ENCODE peak calls at places on chromosomes 12 and 14, in ten cellular contexts. Y, V, F, H, U, Q, G, E, P and T are unnamed samples.
A peak's percentile ranks its signal among the peaks of the same experiment; 100 is the strongest.

GRCh38 chr14:92961567-92961855 is 38.6 kb downstream of the CHGA start:
- DNase-seq in Y (no peak), H (no peak), P (no peak), Q (no peak), E (no peak), V (no peak), U (no peak), G (no peak), F (no peak), T (peak; percentile 36)

GRCh38 chr14:69968151-69968550 is 88.9 kb downstream of the SMOC1 start:
- DNase-seq in G (no peak), F (no peak), E (no peak), P (no peak), Q (no peak), V (no peak), U (no peak), Y (no peak), H (no peak), T (no peak)

GRCh38 chr14:71290960-71291466 is 383.8 kb downstream of the PCNX1 start:
- DNase-seq in P (peak; percentile 83), H (no peak), Y (no peak), U (no peak), Q (no peak), F (no peak), E (no peak), G (no peak), V (peak; percentile 99), T (no peak)

GRCh38 chr12:129394416-129394815 is 509.4 kb downstream of the TMEM132D start:
- DNase-seq in Q (no peak), F (no peak), G (no peak), P (no peak), Y (no peak), U (no peak), H (no peak), E (no peak), V (no peak), T (no peak)

GRCh38 chr14:106844608-106845285 is 1318.4 kb downstream of the TMEM121 start:
- DNase-seq in Y (no peak), Q (peak; percentile 86), H (no peak), E (no peak), U (peak; percentile 40), V (no peak), G (peak; percentile 89), P (peak; percentile 84), F (no peak), T (peak; percentile 76)

GRCh38 chr12:87704374-87704773 is 324.8 kb downstream of the C12orf50 start:
- DNase-seq in Y (no peak), F (no peak), U (no peak), P (no peak), H (no peak), V (peak; percentile 74), E (no peak), G (no peak), Q (no peak), T (no peak)

GRCh38 chr14:74611672-74612345 is at the start of gene LTBP2:
- DNase-seq in E (no peak), P (no peak), H (peak; percentile 77), F (peak; percentile 48), U (no peak), Q (no peak), V (no peak), Y (peak; percentile 50), G (no peak), T (no peak)

GRCh38 chr14:70212752-70213151 is 24.0 kb upstream of the SLC8A3 start:
- DNase-seq in G (no peak), Q (no peak), F (no peak), P (no peak), Y (no peak), H (peak; percentile 51), E (no peak), V (no peak), U (no peak), T (no peak)

GRCh38 chr12:25412735-25413134 is 140.3 kb downstream of the LMNTD1 start:
- DNase-seq in H (no peak), G (no peak), Y (no peak), Q (no peak), P (no peak), U (no peak), V (no peak), F (no peak), E (no peak), T (no peak)

GRCh38 chr14:71684323-71684722 is 247.9 kb upstream of the RGS6 start:
- DNase-seq in P (no peak), H (no peak), F (no peak), U (no peak), G (no peak), Y (no peak), E (no peak), V (no peak), Q (no peak), T (no peak)

GRCh38 chr14:92223027-92223426 is 99.9 kb upstream of the SLC24A4 start:
- DNase-seq in V (no peak), Q (no peak), P (no peak), H (no peak), G (no peak), F (no peak), U (no peak), E (no peak), Y (no peak), T (no peak)

GRCh38 chr12:84375472-84375871 is 537.1 kb downstream of the SLC6A15 start:
- DNase-seq in V (peak; percentile 35), U (no peak), Y (no peak), E (no peak), F (no peak), H (no peak), P (no peak), G (no peak), Q (no peak), T (no peak)

GRCh38 chr12:93442411-93443340 is 929 bp upstream of the UBE2N start:
- DNase-seq in H (peak; percentile 65), G (no peak), V (peak; percentile 59), Q (no peak), E (no peak), F (no peak), Y (no peak), U (no peak), P (no peak), T (no peak)

GRCh38 chr12:49028666-49029275 is 10.2 kb upstream of the PRKAG1 start:
- DNase-seq in Q (no peak), U (no peak), V (no peak), H (no peak), E (no peak), F (no peak), P (no peak), G (no peak), Y (no peak), T (no peak)

DNA sequence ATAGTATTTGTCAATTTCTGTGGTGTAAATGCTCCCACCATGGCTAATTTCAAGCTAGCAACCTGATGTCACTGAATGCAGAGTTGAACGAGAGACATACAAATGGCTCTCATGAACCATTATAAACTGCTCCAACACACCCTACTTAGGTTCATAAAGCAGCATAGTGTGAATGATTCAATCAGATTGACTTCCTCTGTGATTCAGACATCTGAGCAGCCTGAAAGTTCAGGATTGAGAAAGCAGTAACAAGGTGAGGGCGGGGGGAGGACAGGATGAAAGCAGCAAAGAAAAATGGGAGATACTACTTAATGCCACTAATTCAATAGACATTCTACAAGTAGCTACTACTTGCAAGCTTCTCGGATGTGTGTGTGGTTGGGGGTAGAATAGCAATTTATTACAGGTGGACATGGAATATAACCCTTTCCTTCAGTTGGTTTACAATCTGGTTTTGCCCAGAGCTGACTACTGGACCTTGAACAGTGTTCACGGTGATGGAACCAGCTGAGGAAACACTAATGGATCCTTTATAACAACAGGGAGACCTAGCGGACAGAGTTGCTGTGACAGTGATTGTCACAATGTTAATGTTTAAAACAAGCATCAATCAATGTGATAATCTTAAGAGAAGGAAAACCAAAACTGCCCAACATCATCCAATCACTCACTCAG is 52.5 kb upstream of the PELI2 start:
- DNase-seq in H (no peak), V (peak; percentile 82), Y (no peak), Q (no peak), E (no peak), F (no peak), U (no peak), P (no peak), G (no peak), T (no peak)
- TF ChIP-seq CTCF in H (no peak), V (no peak), Y (no peak), Q (no peak), E (no peak), F (no peak), U (no peak), P (no peak), G (no peak), T (no peak)

GRCh38 chr14:26577711-26578110 is 20.1 kb downstream of the NOVA1 start:
- DNase-seq in Q (no peak), E (no peak), G (no peak), F (no peak), P (no peak), U (no peak), V (no peak), H (no peak), Y (no peak), T (no peak)
- TF ChIP-seq CTCF in Q (no peak), E (no peak), G (no peak), F (no peak), P (no peak), U (no peak), V (no peak), H (no peak), Y (no peak), T (no peak)

GRCh38 chr12:67453181-67453580 is 184.0 kb downstream of the CAND1 start:
- DNase-seq in V (no peak), Y (no peak), U (no peak), F (no peak), Q (no peak), G (no peak), H (no peak), E (no peak), P (no peak), T (no peak)

GRCh38 chr12:67449591-67450052 is 180.5 kb downstream of the CAND1 start:
- DNase-seq in H (no peak), F (no peak), P (no peak), U (no peak), Q (no peak), Y (no peak), E (no peak), V (no peak), G (no peak), T (no peak)

GRCh38 chr12:67447180-67447579 is 178.0 kb downstream of the CAND1 start:
- DNase-seq in E (no peak), P (no peak), H (no peak), U (no peak), Q (no peak), Y (no peak), G (no peak), F (no peak), V (no peak), T (no peak)

GRCh38 chr12:67452119-67452805 is 183.1 kb downstream of the CAND1 start:
- DNase-seq in Q (no peak), V (no peak), H (no peak), Y (no peak), G (no peak), E (no peak), P (no peak), U (no peak), F (no peak), T (no peak)

GRCh38 chr12:67451206-67451605 is 182.0 kb downstream of the CAND1 start:
- DNase-seq in Y (no peak), G (no peak), E (no peak), U (no peak), H (no peak), Q (no peak), F (no peak), V (no peak), P (no peak), T (no peak)
- TF ChIP-seq CTCF in Y (no peak), G (no peak), E (no peak), U (no peak), H (no peak), Q (no peak), F (no peak), V (no peak), P (no peak), T (no peak)

GRCh38 chr12:89707992-89708792 is 446 bp downstream of the ATP2B1 start:
- DNase-seq in U (peak; percentile 15), Y (peak; percentile 57), F (peak; percentile 54), P (peak; percentile 45), H (peak; percentile 87), G (peak; percentile 66), Q (peak; percentile 37), V (no peak), E (peak; percentile 49), T (peak; percentile 49)
- TF ChIP-seq CTCF in U (no peak), Y (no peak), F (no peak), P (no peak), H (peak; percentile 43), G (no peak), Q (no peak), V (no peak), E (no peak), T (no peak)